ENCODE peak calls at places on chromosomes 2 and 18, in nine cellular contexts. K is fibroblast of pulmonary artery, J is left colon, A is GM12865, X is glutamatergic neuron, C is AG10803, Z is transverse colon, M is activated T-helper 1 cell treated with Interleukin-2 at 50 U/mL for 16 hours, F is endodermal cell. Q is an unnamed sample.

GRCh38 chr2:36376319-36376765 is 20.8 kb downstream of the CRIM1 start:
- DNase-seq in K (peak), J (peak), A (no peak), X (no peak), C (no peak), Z (peak), M (no peak), F (no peak), Q (no peak)

GRCh38 chr2:73859721-73860586 is 31.2 kb downstream of the STAMBP start:
- DNase-seq in K (peak), J (no peak), A (no peak), X (no peak), C (peak), Z (no peak), M (no peak), F (no peak), Q (no peak)

GRCh38 chr2:160006466-160006865 is 55.9 kb downstream of the PLA2R1 start:
- DNase-seq in K (no peak), J (no peak), A (no peak), X (no peak), C (no peak), Z (no peak), M (no peak), F (no peak), Q (no peak)

GRCh38 chr18:48442761-48443160 is 33.6 kb upstream of the ZBTB7C start:
- DNase-seq in K (no peak), J (no peak), A (no peak), X (no peak), C (no peak), Z (no peak), M (no peak), F (no peak), Q (no peak)

GRCh38 chr18:57579928-57580327 is 6.6 kb downstream of the FECH start:
- DNase-seq in K (no peak), J (no peak), A (no peak), X (no peak), C (no peak), Z (no peak), M (no peak), F (no peak), Q (no peak)

GRCh38 chr2:235030126-235030525 is 78.3 kb downstream of the SH3BP4 start:
- DNase-seq in K (no peak), J (no peak), A (no peak), X (no peak), C (no peak), Z (no peak), M (no peak), F (no peak), Q (no peak)

GRCh38 chr2:238848941-238849853 is 1.3 kb downstream of the TWIST2 start:
- DNase-seq in K (peak), J (no peak), A (no peak), X (peak), C (peak), Z (no peak), M (no peak), F (peak), Q (peak)

GRCh38 chr2:80469428-80469827 is 164.9 kb upstream of the LRRTM1 start:
- DNase-seq in K (no peak), J (no peak), A (no peak), X (no peak), C (no peak), Z (no peak), M (no peak), F (no peak), Q (no peak)

GRCh38 chr2:145654746-145655145 is 1134.8 kb upstream of the ZEB2 start:
- DNase-seq in K (no peak), J (no peak), A (no peak), X (no peak), C (no peak), Z (no peak), M (no peak), F (no peak), Q (no peak)

GRCh38 chr18:21599585-21600525 is 649 bp downstream of the ESCO1 start:
- DNase-seq in K (peak), J (no peak), A (peak), X (peak), C (peak), Z (peak), M (no peak), F (peak), Q (peak)

GRCh38 chr2:221596192-221596591 is 24.1 kb upstream of the EPHA4 start:
- DNase-seq in K (peak), J (no peak), A (no peak), X (no peak), C (peak), Z (no peak), M (no peak), F (no peak), Q (no peak)

GRCh38 chr18:54479365-54479764 is 111.7 kb upstream of the DYNAP start:
- DNase-seq in K (no peak), J (no peak), A (no peak), X (no peak), C (no peak), Z (no peak), M (no peak), F (no peak), Q (no peak)

GRCh38 chr2:10382313-10383061 is 65.6 kb downstream of the ODC1 start:
- DNase-seq in K (peak), J (peak), A (peak), X (no peak), C (no peak), Z (peak), M (no peak), F (peak), Q (peak)

GRCh38 chr18:12479982-12480381 is 72.3 kb downstream of the PRELID3A start:
- DNase-seq in K (no peak), J (no peak), A (no peak), X (no peak), C (no peak), Z (no peak), M (no peak), F (no peak), Q (no peak)

GRCh38 chr2:233964581-233964980 is 47.4 kb downstream of the TRPM8 start:
- DNase-seq in K (no peak), J (no peak), A (no peak), X (no peak), C (peak), Z (no peak), M (no peak), F (no peak), Q (no peak)

GRCh38 chr2:142918624-142919023 is 41.2 kb downstream of the KYNU start:
- DNase-seq in K (no peak), J (no peak), A (no peak), X (no peak), C (no peak), Z (no peak), M (no peak), F (no peak), Q (no peak)

GRCh38 chr2:167626961-167627360 is 620.4 kb downstream of the STK39 start:
- DNase-seq in K (no peak), J (no peak), A (no peak), X (no peak), C (no peak), Z (no peak), M (no peak), F (no peak), Q (no peak)

GRCh38 chr2:27735263-27735904 is 36.1 kb upstream of the MRPL33 start:
- DNase-seq in K (peak), J (peak), A (no peak), X (peak), C (peak), Z (peak), M (peak), F (peak), Q (peak)

GRCh38 chr2:120883607-120884405 is 148.1 kb downstream of the GLI2 start:
- DNase-seq in K (no peak), J (no peak), A (no peak), X (no peak), C (no peak), Z (no peak), M (no peak), F (peak), Q (no peak)

GRCh38 chr2:30282081-30282480 is 50.7 kb downstream of the LBH start:
- DNase-seq in K (no peak), J (no peak), A (peak), X (no peak), C (no peak), Z (peak), M (no peak), F (peak), Q (no peak)

GRCh38 chr2:160075171-160075570 is 12.8 kb upstream of the PLA2R1 start:
- DNase-seq in K (peak), J (peak), A (no peak), X (no peak), C (peak), Z (no peak), M (no peak), F (no peak), Q (no peak)

GRCh38 chr2:70822843-70823629 is 2.6 kb upstream of the CLEC4F start:
- DNase-seq in K (no peak), J (no peak), A (peak), X (no peak), C (no peak), Z (no peak), M (no peak), F (no peak), Q (no peak)

GRCh38 chr2:226644342-226644957 is 155.2 kb downstream of the IRS1 start:
- DNase-seq in K (peak), J (no peak), A (no peak), X (no peak), C (peak), Z (no peak), M (no peak), F (no peak), Q (no peak)

GRCh38 chr2:239151201-239152131 is 249.4 kb downstream of the HDAC4 start:
- DNase-seq in K (no peak), J (peak), A (no peak), X (peak), C (no peak), Z (peak), M (no peak), F (peak), Q (peak)

GRCh38 chr2:234913208-234913626 is 38.6 kb upstream of the SH3BP4 start:
- DNase-seq in K (no peak), J (no peak), A (no peak), X (no peak), C (no peak), Z (no peak), M (no peak), F (no peak), Q (no peak)

GRCh38 chr2:96864343-96865091 is 5.4 kb downstream of the SEMA4C start:
- DNase-seq in K (no peak), J (no peak), A (no peak), X (no peak), C (no peak), Z (no peak), M (no peak), F (no peak), Q (no peak)

GRCh38 chr18:43534511-43534910 is 257.2 kb upstream of the SYT4 start:
- DNase-seq in K (no peak), J (no peak), A (no peak), X (no peak), C (peak), Z (no peak), M (no peak), F (no peak), Q (no peak)

GRCh38 chr2:132871829-132872228 is 201.8 kb upstream of the LYPD1 start:
- DNase-seq in K (no peak), J (no peak), A (no peak), X (no peak), C (no peak), Z (no peak), M (no peak), F (no peak), Q (no peak)

GRCh38 chr2:219947575-219947974 is 320.1 kb downstream of the SLC4A3 start:
- DNase-seq in K (peak), J (no peak), A (no peak), X (no peak), C (peak), Z (no peak), M (no peak), F (no peak), Q (no peak)

GRCh38 chr2:153477641-153478288 is 797 bp downstream of the RPRM start:
- DNase-seq in K (peak), J (no peak), A (no peak), X (peak), C (no peak), Z (no peak), M (no peak), F (peak), Q (peak)

Q was measured in H9.